ENCODE peak calls at places on chromosomes 2 and 18, in four cellular contexts. X is tibial nerve, Z is transverse colon, E is spleen. S is an unnamed sample. For H3K36me3, the result is how much of the 10 kb centered on the place peaks cover.

GRCh38 chr2:144358979-144359541 is 160.9 kb downstream of the ZEB2 start:
- DNase-seq in X (no peak), Z (no peak), E (no peak), S (no peak)

GRCh38 chr2:8046849-8047248 is 635.0 kb upstream of the ID2 start:
- DNase-seq in X (no peak), Z (no peak), E (no peak), S (no peak)

GRCh38 chr2:27723372-27724144 is 48.0 kb upstream of the MRPL33 start:
- DNase-seq in Z (peak), E (no peak), X (peak), S (no peak)

GRCh38 chr2:9736008-9736407 is 105.2 kb upstream of the YWHAQ start:
- DNase-seq in X (no peak), E (no peak), Z (no peak), S (no peak)

GRCh38 chr2:130355181-130355577 is 677 bp upstream of the PTPN18 start:
- DNase-seq in X (no peak), Z (peak), E (no peak), S (no peak)

GRCh38 chr18:7021994-7022840 is 95.4 kb downstream of the LAMA1 start:
- DNase-seq in X (no peak), Z (peak), E (no peak), S (no peak)

GRCh38 chr18:22734812-22735627 is 198.1 kb upstream of the RBBP8 start:
- DNase-seq in Z (no peak), X (no peak), E (no peak), S (no peak)

GRCh38 chr2:127564429-127565260 is 29.2 kb downstream of the MYO7B start:
- DNase-seq in Z (no peak), E (peak), X (no peak), S (no peak)

GRCh38 chr18:57970356-57971095 is 73.5 kb upstream of the NEDD4L start:
- DNase-seq in X (no peak), E (no peak), Z (no peak), S (no peak)

GRCh38 chr2:225398372-225398771 is 1.1 kb upstream of the NYAP2 start:
- DNase-seq in X (no peak), Z (no peak), E (no peak), S (no peak)

GRCh38 chr18:75041586-75041985 is 167.4 kb downstream of the PTGR3 start:
- DNase-seq in Z (no peak), E (no peak), X (no peak), S (no peak)

GRCh38 chr2:240622631-240623235 is 2.5 kb upstream of the GPR35 start:
- DNase-seq in Z (peak), E (peak), X (no peak), S (no peak)

GRCh38 chr2:8586397-8587051 is 95.3 kb upstream of the ID2 start:
- DNase-seq in X (no peak), E (peak), Z (no peak), S (no peak)

GRCh38 chr2:172817411-172817810 is 81.8 kb downstream of the RAPGEF4 start:
- DNase-seq in X (no peak), Z (no peak), E (no peak), S (no peak)

DNA sequence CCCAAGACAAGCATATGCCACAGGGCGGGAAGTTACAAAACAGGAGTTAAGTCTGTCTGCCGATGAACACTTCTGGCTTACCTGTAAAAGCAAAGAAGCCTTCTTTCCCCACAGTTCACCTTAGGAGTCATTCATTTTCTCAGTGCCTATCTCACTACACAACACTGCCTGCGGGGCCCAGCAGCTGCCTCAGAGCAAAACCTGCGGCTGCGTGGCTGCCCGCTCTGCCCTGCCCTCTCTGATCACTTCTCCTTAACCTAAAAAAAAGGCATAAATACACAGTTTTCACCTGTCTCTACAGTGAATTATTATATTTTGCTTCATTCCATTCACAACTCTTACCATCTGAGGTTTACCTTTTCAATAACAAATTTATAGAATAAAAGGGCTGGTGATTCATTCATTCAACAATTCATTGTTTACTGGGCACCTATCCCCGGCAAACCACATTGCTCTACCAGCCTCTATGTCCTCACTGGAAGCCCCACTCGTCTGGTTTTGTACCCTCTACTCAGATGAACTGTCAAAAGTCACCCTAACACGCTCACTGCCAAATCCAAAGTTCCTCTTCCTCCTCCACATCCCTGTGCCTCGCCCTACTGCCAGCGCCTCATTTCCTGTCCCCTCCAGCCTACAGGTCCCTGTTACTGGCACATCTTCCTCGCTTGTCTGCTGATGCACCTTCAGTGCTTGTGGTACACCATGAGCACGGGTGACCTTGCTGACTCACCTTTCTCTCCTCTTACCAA is 31.4 kb downstream of the AFG3L2 start:
- DNase-seq in E (no peak), Z (no peak), X (no peak), S (no peak)
- H3K36me3 ChIP-seq in E (half or more), Z (half or more), X (under half), S (half or more)

GRCh38 chr2:215808996-215809395 is 204.4 kb downstream of the MREG start:
- DNase-seq in E (no peak), Z (no peak), X (no peak), S (no peak)
- TF ChIP-seq CTCF in E (no peak), Z (no peak), X (no peak), S (peak)

DNA sequence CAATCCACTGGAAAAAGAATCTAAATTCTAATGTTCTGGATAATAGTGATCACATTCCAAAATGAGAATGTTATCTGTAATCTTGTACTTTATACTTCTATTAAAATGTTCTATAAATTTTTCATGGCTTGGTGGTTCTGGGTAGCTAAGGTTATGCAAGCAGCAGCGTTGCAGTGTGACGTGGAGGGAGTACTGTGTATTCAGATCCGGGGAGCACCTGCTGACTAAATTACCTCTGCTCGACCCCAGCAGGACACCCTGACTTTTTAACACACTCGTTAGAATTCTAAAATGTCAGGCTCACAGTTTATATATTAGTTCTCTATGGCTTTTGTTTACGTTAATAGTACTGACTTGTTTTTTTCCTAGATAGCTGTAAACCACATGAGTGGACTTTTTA is 13.0 kb downstream of the ATIC start:
- DNase-seq in E (no peak), Z (no peak), X (no peak), S (no peak)
- H3K36me3 ChIP-seq in E (half or more), Z (under half), X (under half), S (under half)

GRCh38 chr2:105769504-105769903 is 24.8 kb downstream of the NCK2 start:
- DNase-seq in E (no peak), X (no peak), Z (no peak), S (no peak)
- TF ChIP-seq CTCF in E (peak), X (peak), Z (no peak), S (no peak)

DNA sequence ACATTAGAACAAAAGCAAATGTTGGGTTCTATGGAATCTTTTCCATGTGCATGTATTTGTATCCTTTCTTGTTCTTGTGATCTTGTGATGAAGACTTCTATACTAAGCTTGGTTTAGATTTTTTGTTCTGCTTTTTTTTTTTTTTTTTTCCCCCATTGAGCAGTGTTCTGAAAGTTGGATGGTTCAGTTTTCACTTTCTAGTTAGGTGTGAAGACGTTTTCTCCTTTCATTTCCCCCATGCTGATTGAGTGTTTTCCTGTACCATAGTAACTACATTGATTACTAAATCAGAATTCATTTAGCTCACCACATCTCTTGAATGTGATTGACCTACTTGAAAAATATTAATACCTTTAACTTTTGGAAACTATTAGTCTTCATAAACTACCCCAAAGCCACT is 34.1 kb downstream of the NOP58 start:
- DNase-seq in E (no peak), Z (no peak), X (no peak), S (no peak)
- H3K36me3 ChIP-seq in E (half or more), Z (half or more), X (under half), S (half or more)

GRCh38 chr2:151658081-151658480 is 76.2 kb downstream of the NEB start:
- DNase-seq in X (no peak), Z (no peak), E (no peak), S (no peak)

GRCh38 chr2:151654085-151654484 is 80.2 kb downstream of the NEB start:
- DNase-seq in E (no peak), Z (no peak), X (no peak), S (no peak)

GRCh38 chr2:151654891-151655290 is 79.4 kb downstream of the NEB start:
- DNase-seq in X (no peak), E (no peak), Z (no peak), S (no peak)

GRCh38 chr2:151657667-151658076 is 76.6 kb downstream of the NEB start:
- DNase-seq in Z (no peak), X (no peak), E (no peak), S (no peak)

DNA sequence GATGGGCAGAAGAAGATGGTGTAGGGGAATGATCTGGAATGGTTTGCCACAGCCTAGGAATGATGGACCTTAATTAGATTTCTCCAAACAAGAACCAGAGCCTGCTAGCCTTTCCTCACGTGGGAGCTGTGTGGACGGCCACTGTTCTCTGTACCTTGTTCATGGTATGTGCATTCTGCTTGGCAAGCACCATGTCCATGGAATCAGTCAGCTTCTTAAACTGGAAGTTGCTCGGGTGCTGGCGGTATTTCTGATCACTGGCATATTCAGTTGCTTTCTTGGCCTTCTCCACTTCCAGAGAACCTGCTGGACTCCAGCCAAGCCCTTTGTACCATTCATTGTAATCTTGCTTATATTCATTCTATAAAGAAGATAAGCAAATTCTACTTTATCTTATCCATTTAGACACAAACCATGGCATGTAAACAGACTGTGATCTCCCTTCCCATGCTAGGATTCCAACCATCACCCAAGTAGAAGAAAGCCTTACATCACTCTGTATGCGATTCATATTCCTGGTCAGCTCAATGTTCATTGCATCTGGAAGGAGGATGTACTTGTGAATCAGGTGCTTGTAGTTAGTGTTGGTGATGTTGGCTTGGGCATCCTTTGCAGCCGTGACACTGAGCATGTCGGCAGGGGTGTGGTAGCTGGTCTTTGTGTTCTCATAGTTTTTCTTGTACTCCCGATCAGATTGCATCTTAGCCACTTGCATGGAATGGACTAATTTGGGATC is 78.4 kb downstream of the NEB start:
- DNase-seq in Z (no peak), E (no peak), X (peak), S (no peak)
- TF ChIP-seq CTCF in Z (no peak), E (no peak), X (no peak), S (no peak)